ENCODE peak calls at places on chromosomes 12 and 14, in five cellular contexts. One of them, this sample, is unnamed.

GRCh38 chr12:93846936-93847516 is 169.9 kb downstream of the CRADD start:
- DNase-seq in NCI-H69: no peak
- DNase-seq in thyroid gland: no peak
- DNase-seq in posterior vena cava: no peak
- DNase-seq in NCI-H510A: no peak
- DNase-seq in this sample: no peak

GRCh38 chr14:63960926-63961567 is 108.2 kb downstream of the SYNE2 start:
- DNase-seq in NCI-H69: no peak
- DNase-seq in thyroid gland: no peak
- DNase-seq in posterior vena cava: no peak
- DNase-seq in NCI-H510A: no peak
- DNase-seq in this sample: no peak

GRCh38 chr14:64035143-64035542 is 182.3 kb downstream of the SYNE2 start:
- DNase-seq in NCI-H69: no peak
- DNase-seq in thyroid gland: peak; percentile 49
- DNase-seq in posterior vena cava: no peak
- DNase-seq in NCI-H510A: no peak
- DNase-seq in this sample: peak; percentile 16

GRCh38 chr12:58500399-58500798 is 419.9 kb downstream of the LRIG3 start:
- DNase-seq in NCI-H69: peak; percentile 78
- DNase-seq in thyroid gland: no peak
- DNase-seq in posterior vena cava: no peak
- DNase-seq in NCI-H510A: no peak
- DNase-seq in this sample: no peak

GRCh38 chr12:32494676-32495075 is 95.3 kb downstream of the FGD4 start:
- DNase-seq in NCI-H69: peak; percentile 90
- DNase-seq in thyroid gland: no peak
- DNase-seq in posterior vena cava: no peak
- DNase-seq in NCI-H510A: no peak
- DNase-seq in this sample: no peak

GRCh38 chr12:42474391-42474790 is 115.2 kb downstream of the PRICKLE1 start:
- DNase-seq in NCI-H69: peak; percentile 91
- DNase-seq in thyroid gland: no peak
- DNase-seq in posterior vena cava: no peak
- DNase-seq in NCI-H510A: no peak
- DNase-seq in this sample: no peak

GRCh38 chr14:51643137-51643536 is 8.6 kb upstream of the FRMD6 start:
- DNase-seq in NCI-H69: no peak
- DNase-seq in thyroid gland: no peak
- DNase-seq in posterior vena cava: no peak
- DNase-seq in NCI-H510A: no peak
- DNase-seq in this sample: no peak

GRCh38 chr14:79552778-79553177 is 658.5 kb downstream of the DIO2 start:
- DNase-seq in NCI-H69: no peak
- DNase-seq in thyroid gland: no peak
- DNase-seq in posterior vena cava: no peak
- DNase-seq in NCI-H510A: no peak
- DNase-seq in this sample: no peak

GRCh38 chr12:76558684-76559276 is 791 bp downstream of the OSBPL8 start:
- DNase-seq in NCI-H69: peak; percentile 62
- DNase-seq in thyroid gland: peak; percentile 55
- DNase-seq in posterior vena cava: peak; percentile 85
- DNase-seq in NCI-H510A: peak; percentile 49
- DNase-seq in this sample: peak; percentile 52

GRCh38 chr14:23047751-23048693 is 6.0 kb downstream of the PSMB11 start:
- DNase-seq in NCI-H69: no peak
- DNase-seq in thyroid gland: no peak
- DNase-seq in posterior vena cava: no peak
- DNase-seq in NCI-H510A: no peak
- DNase-seq in this sample: no peak

GRCh38 chr14:43665570-43666267 is 841.4 kb downstream of the FSCB start:
- DNase-seq in NCI-H69: no peak
- DNase-seq in thyroid gland: no peak
- DNase-seq in posterior vena cava: peak; percentile 55
- DNase-seq in NCI-H510A: no peak
- DNase-seq in this sample: no peak

GRCh38 chr14:95480109-95480886 is 36.2 kb downstream of the SYNE3 start:
- DNase-seq in NCI-H69: no peak
- DNase-seq in thyroid gland: peak; percentile 31
- DNase-seq in posterior vena cava: peak; percentile 93
- DNase-seq in NCI-H510A: no peak
- DNase-seq in this sample: no peak

GRCh38 chr12:62332598-62332997 is 72.4 kb downstream of the USP15 start:
- DNase-seq in NCI-H69: no peak
- DNase-seq in thyroid gland: no peak
- DNase-seq in posterior vena cava: no peak
- DNase-seq in NCI-H510A: no peak
- DNase-seq in this sample: no peak

GRCh38 chr14:38404100-38404541 is 148.2 kb upstream of the CLEC14A start:
- DNase-seq in NCI-H69: no peak
- DNase-seq in thyroid gland: no peak
- DNase-seq in posterior vena cava: no peak
- DNase-seq in NCI-H510A: no peak
- DNase-seq in this sample: no peak

GRCh38 chr12:124702736-124703135 is 135.3 kb upstream of the NCOR2 start:
- DNase-seq in NCI-H69: no peak
- DNase-seq in thyroid gland: no peak
- DNase-seq in posterior vena cava: no peak
- DNase-seq in NCI-H510A: no peak
- DNase-seq in this sample: no peak

GRCh38 chr12:22543246-22544037 is 900 bp downstream of the C2CD5 start:
- DNase-seq in NCI-H69: peak; percentile 87
- DNase-seq in thyroid gland: peak; percentile 57
- DNase-seq in posterior vena cava: peak; percentile 85
- DNase-seq in NCI-H510A: peak; percentile 29
- DNase-seq in this sample: peak; percentile 64

GRCh38 chr12:110079477-110080400 is 31.4 kb upstream of the C12orf76 start:
- DNase-seq in NCI-H69: peak; percentile 62
- DNase-seq in thyroid gland: peak; percentile 29
- DNase-seq in posterior vena cava: peak; percentile 86
- DNase-seq in NCI-H510A: no peak
- DNase-seq in this sample: peak; percentile 46

GRCh38 chr12:95859344-95859816 is 628 bp downstream of the SNRPF start:
- DNase-seq in NCI-H69: peak; percentile 70
- DNase-seq in thyroid gland: no peak
- DNase-seq in posterior vena cava: no peak
- DNase-seq in NCI-H510A: no peak
- DNase-seq in this sample: peak; percentile 16

GRCh38 chr14:70748422-70748821 is 60.9 kb downstream of the MAP3K9 start:
- DNase-seq in NCI-H69: no peak
- DNase-seq in thyroid gland: no peak
- DNase-seq in posterior vena cava: no peak
- DNase-seq in NCI-H510A: no peak
- DNase-seq in this sample: no peak

GRCh38 chr12:32548691-32549412 is 130.2 kb upstream of the DNM1L start:
- DNase-seq in NCI-H69: no peak
- DNase-seq in thyroid gland: peak; percentile 14
- DNase-seq in posterior vena cava: peak; percentile 83
- DNase-seq in NCI-H510A: no peak
- DNase-seq in this sample: no peak

GRCh38 chr12:103647267-103647666 is 60.2 kb downstream of the STAB2 start:
- DNase-seq in NCI-H69: peak; percentile 6
- DNase-seq in thyroid gland: no peak
- DNase-seq in posterior vena cava: no peak
- DNase-seq in NCI-H510A: no peak
- DNase-seq in this sample: no peak

GRCh38 chr14:32709072-32709471 is 229.6 kb upstream of the NPAS3 start:
- DNase-seq in NCI-H69: no peak
- DNase-seq in thyroid gland: peak; percentile 24
- DNase-seq in posterior vena cava: no peak
- DNase-seq in NCI-H510A: no peak
- DNase-seq in this sample: no peak

GRCh38 chr12:51536159-51536558 is 54.9 kb upstream of the SCN8A start:
- DNase-seq in NCI-H69: peak; percentile 64
- DNase-seq in thyroid gland: no peak
- DNase-seq in posterior vena cava: no peak
- DNase-seq in NCI-H510A: no peak
- DNase-seq in this sample: peak; percentile 9

GRCh38 chr14:99252940-99253868 is 18.8 kb downstream of the BCL11B start:
- DNase-seq in NCI-H69: no peak
- DNase-seq in thyroid gland: no peak
- DNase-seq in posterior vena cava: no peak
- DNase-seq in NCI-H510A: no peak
- DNase-seq in this sample: no peak

GRCh38 chr14:99522457-99522891 is 41.3 kb downstream of the CCNK start:
- DNase-seq in NCI-H69: no peak
- DNase-seq in thyroid gland: peak; percentile 2
- DNase-seq in posterior vena cava: peak; percentile 85
- DNase-seq in NCI-H510A: peak; percentile 32
- DNase-seq in this sample: peak; percentile 36

GRCh38 chr12:6061661-6062060 is 62.8 kb downstream of the VWF start:
- DNase-seq in NCI-H69: no peak
- DNase-seq in thyroid gland: no peak
- DNase-seq in posterior vena cava: no peak
- DNase-seq in NCI-H510A: no peak
- DNase-seq in this sample: no peak

GRCh38 chr14:94649543-94650443 is 37.6 kb downstream of the SERPINA3 start:
- DNase-seq in NCI-H69: no peak
- DNase-seq in thyroid gland: no peak
- DNase-seq in posterior vena cava: no peak
- DNase-seq in NCI-H510A: no peak
- DNase-seq in this sample: no peak

GRCh38 chr14:64563696-64564095 is 13.9 kb downstream of the PPP1R36 start:
- DNase-seq in NCI-H69: no peak
- DNase-seq in thyroid gland: no peak
- DNase-seq in posterior vena cava: no peak
- DNase-seq in NCI-H510A: no peak
- DNase-seq in this sample: no peak

GRCh38 chr12:125023065-125023464 is 29.6 kb downstream of the BRI3BP start:
- DNase-seq in NCI-H69: no peak
- DNase-seq in thyroid gland: no peak
- DNase-seq in posterior vena cava: no peak
- DNase-seq in NCI-H510A: no peak
- DNase-seq in this sample: no peak

GRCh38 chr14:21025374-21026151 is 702 bp upstream of the NDRG2 start:
- DNase-seq in NCI-H69: peak; percentile 40
- DNase-seq in thyroid gland: peak; percentile 43
- DNase-seq in posterior vena cava: peak; percentile 81
- DNase-seq in NCI-H510A: no peak
- DNase-seq in this sample: no peak

GRCh38 chr12:11863478-11863906 is 207.2 kb upstream of the BCL2L14 start:
- DNase-seq in NCI-H69: no peak
- DNase-seq in thyroid gland: peak; percentile 60
- DNase-seq in posterior vena cava: peak; percentile 84
- DNase-seq in NCI-H510A: no peak
- DNase-seq in this sample: no peak

GRCh38 chr14:60508707-60509437 is at the start of gene SIX6:
- DNase-seq in NCI-H69: peak; percentile 70
- DNase-seq in thyroid gland: no peak
- DNase-seq in posterior vena cava: no peak
- DNase-seq in NCI-H510A: peak; percentile 46
- DNase-seq in this sample: peak; percentile 53

GRCh38 chr12:87509233-87509820 is 519.9 kb downstream of the C12orf50 start:
- DNase-seq in NCI-H69: peak; percentile 71
- DNase-seq in thyroid gland: no peak
- DNase-seq in posterior vena cava: no peak
- DNase-seq in NCI-H510A: no peak
- DNase-seq in this sample: no peak

GRCh38 chr14:39265032-39265431 is 31.3 kb downstream of the MIA2 start:
- DNase-seq in NCI-H69: peak; percentile 66
- DNase-seq in thyroid gland: no peak
- DNase-seq in posterior vena cava: no peak
- DNase-seq in NCI-H510A: peak; percentile 22
- DNase-seq in this sample: no peak

GRCh38 chr12:111068281-111068680 is 147.9 kb upstream of the MYL2 start:
- DNase-seq in NCI-H69: peak; percentile 73
- DNase-seq in thyroid gland: no peak
- DNase-seq in posterior vena cava: peak; percentile 49
- DNase-seq in NCI-H510A: no peak
- DNase-seq in this sample: no peak

GRCh38 chr12:42213954-42214426 is 24.1 kb downstream of the YAF2 start:
- DNase-seq in NCI-H69: peak; percentile 64
- DNase-seq in thyroid gland: peak; percentile 87
- DNase-seq in posterior vena cava: no peak
- DNase-seq in NCI-H510A: no peak
- DNase-seq in this sample: peak; percentile 19

This sample was measured in HAP-1.